ENCODE peak calls at places on chromosomes 4 and X, in seven cellular contexts. V, N, B, G, P, A and Z are unnamed samples.

GRCh38 chr4:145814246-145814645 is 124.4 kb downstream of the ZNF827 start:
- DNase-seq in V (no peak), A (no peak), B (no peak), N (no peak), G (no peak), P (no peak), Z (no peak)

GRCh38 chr4:128573781-128574508 is 235.6 kb upstream of the JADE1 start:
- DNase-seq in N (no peak), G (no peak), B (no peak), P (peak), A (no peak), V (no peak), Z (no peak)

GRCh38 chr4:52982246-52982950 is 120.3 kb downstream of the RASL11B start:
- DNase-seq in B (no peak), V (no peak), G (peak), N (no peak), A (no peak), P (peak), Z (no peak)

GRCh38 chr4:71006203-71006907 is 12.9 kb downstream of the DCK start:
- DNase-seq in N (no peak), P (no peak), B (no peak), A (no peak), G (peak), V (no peak), Z (no peak)

GRCh38 chr4:54802336-54802735 is 144.6 kb downstream of the KIT start:
- DNase-seq in B (no peak), A (no peak), P (no peak), V (no peak), N (no peak), G (no peak), Z (no peak)

GRCh38 chr4:172892300-172892699 is 276.3 kb upstream of the GALNT7 start:
- DNase-seq in A (no peak), P (peak), B (no peak), N (no peak), V (peak), G (no peak), Z (no peak)

GRCh38 chrX:150362599-150363481 is at the start of gene MAMLD1:
- DNase-seq in P (peak), B (peak), V (no peak), N (peak), A (peak), G (no peak), Z (no peak)

GRCh38 chr4:112861378-112862317 is 187.8 kb upstream of the ANK2 start:
- DNase-seq in A (no peak), B (no peak), P (no peak), V (no peak), G (no peak), N (no peak), Z (no peak)

GRCh38 chr4:7894677-7895181 is 44.9 kb downstream of the AFAP1 start:
- DNase-seq in V (no peak), B (no peak), N (no peak), P (no peak), A (no peak), G (no peak), Z (no peak)

GRCh38 chr4:96139251-96139929 is 299.5 kb downstream of the PDHA2 start:
- DNase-seq in A (no peak), B (no peak), V (no peak), N (no peak), P (no peak), G (no peak), Z (no peak)

GRCh38 chr4:141347738-141348524 is 127.2 kb downstream of the ZNF330 start:
- DNase-seq in N (no peak), V (peak), A (no peak), G (no peak), B (no peak), P (peak), Z (no peak)

GRCh38 chr4:6085028-6085942 is 67.1 kb upstream of the C4orf50 start:
- DNase-seq in B (no peak), P (no peak), G (no peak), V (no peak), N (no peak), A (no peak), Z (no peak)

GRCh38 chr4:6088950-6089349 is 70.7 kb upstream of the C4orf50 start:
- DNase-seq in N (no peak), G (no peak), B (no peak), V (no peak), A (no peak), P (no peak), Z (no peak)

GRCh38 chr4:6090936-6091335 is 72.7 kb upstream of the C4orf50 start:
- DNase-seq in V (no peak), N (no peak), B (no peak), G (no peak), P (no peak), A (no peak), Z (no peak)

GRCh38 chr4:6085943-6086628 is 67.9 kb upstream of the C4orf50 start:
- DNase-seq in N (no peak), V (no peak), G (no peak), P (no peak), B (no peak), A (no peak), Z (no peak)

GRCh38 chr4:6087669-6088068 is 69.4 kb upstream of the C4orf50 start:
- DNase-seq in V (no peak), B (no peak), A (no peak), P (peak), G (no peak), N (no peak), Z (no peak)
- TF ChIP-seq CTCF in V (no peak), B (no peak), A (peak), P (peak), G (no peak), N (no peak), Z (no peak)

GRCh38 chr4:36183232-36183631 is 61.1 kb downstream of the ARAP2 start:
- DNase-seq in B (no peak), A (no peak), N (no peak), G (peak), P (no peak), V (no peak), Z (no peak)

GRCh38 chr4:36189511-36190226 is 54.6 kb downstream of the ARAP2 start:
- DNase-seq in V (peak), G (peak), P (no peak), B (no peak), A (no peak), N (no peak), Z (no peak)

GRCh38 chr4:36192922-36193321 is 51.4 kb downstream of the ARAP2 start:
- DNase-seq in N (no peak), V (no peak), P (no peak), A (no peak), G (no peak), B (no peak), Z (no peak)

GRCh38 chr4:36183665-36184393 is 60.5 kb downstream of the ARAP2 start:
- DNase-seq in A (no peak), G (no peak), N (no peak), V (no peak), B (no peak), P (no peak), Z (no peak)

GRCh38 chr4:36187723-36188333 is 56.5 kb downstream of the ARAP2 start:
- DNase-seq in G (peak), B (no peak), A (no peak), P (peak), V (peak), N (no peak), Z (no peak)
- TF ChIP-seq CTCF in G (no peak), B (no peak), A (peak), P (peak), V (peak), N (peak), Z (no peak)

GRCh38 chr4:78059524-78059889 is 2.4 kb downstream of the FRAS1 start:
- DNase-seq in V (peak), A (peak), N (no peak), G (peak), B (peak), P (peak), Z (no peak)

GRCh38 chr4:78057600-78058560 is 757 bp downstream of the FRAS1 start:
- DNase-seq in P (peak), G (peak), N (peak), B (peak), V (peak), A (peak), Z (peak)

GRCh38 chr4:78058591-78059523 is 1.7 kb downstream of the FRAS1 start:
- DNase-seq in P (no peak), N (peak), B (peak), V (no peak), G (peak), A (peak), Z (no peak)

GRCh38 chr4:78057135-78057599 is at the start of gene FRAS1:
- DNase-seq in V (no peak), G (peak), B (peak), P (no peak), A (peak), N (no peak), Z (no peak)

DNA sequence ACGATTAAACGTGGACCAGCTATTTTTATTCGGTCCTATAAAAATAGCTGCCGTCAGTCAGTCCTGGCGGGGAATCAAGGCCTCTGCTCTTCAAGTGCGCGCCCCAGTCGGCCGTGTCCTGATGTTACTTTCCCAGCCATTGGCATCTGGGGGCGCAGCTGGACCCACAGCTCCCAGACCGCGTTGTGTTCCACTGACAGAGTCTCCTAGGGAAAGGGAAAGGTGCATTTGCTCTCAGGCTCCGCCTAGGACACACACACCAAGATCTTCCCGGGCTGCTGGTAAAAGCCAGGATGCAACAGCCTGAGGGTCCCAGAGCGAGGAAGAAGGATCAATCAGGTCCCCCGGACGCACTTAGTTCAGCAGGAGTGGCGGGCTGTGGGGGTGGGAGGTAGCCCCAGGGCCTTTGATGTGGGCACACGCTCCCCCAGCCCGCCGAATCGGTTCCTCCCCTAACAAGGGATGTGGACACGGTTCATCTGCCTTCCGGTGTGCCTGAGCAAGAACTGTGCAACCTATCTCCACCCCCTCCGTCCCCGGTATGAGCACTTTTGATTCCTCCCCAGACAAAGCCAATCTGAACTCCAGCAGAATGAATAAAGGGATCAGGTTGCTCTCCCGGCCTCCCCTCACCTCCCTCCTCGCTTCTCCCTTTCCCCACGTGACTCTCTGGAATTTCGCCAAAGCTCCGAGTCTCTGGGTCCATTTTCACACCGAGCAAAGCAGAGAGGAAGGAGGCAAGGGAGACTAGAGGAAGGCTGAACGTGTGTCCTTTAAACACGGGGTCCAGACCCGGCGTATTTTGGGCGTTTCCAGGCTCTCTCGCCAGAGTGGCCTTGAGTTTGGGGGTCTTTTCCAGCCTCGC is 626 bp upstream of the FRAS1 start:
- DNase-seq in A (peak), P (peak), B (peak), G (peak), V (no peak), N (peak), Z (peak)
- TF ChIP-seq CTCF in A (no peak), P (no peak), B (no peak), G (no peak), V (no peak), N (no peak), Z (no peak)

GRCh38 chr4:84965558-84966381 is 720 bp downstream of the WDFY3 start:
- DNase-seq in A (peak), V (no peak), N (peak), P (peak), G (peak), B (no peak), Z (peak)
- TF ChIP-seq CTCF in A (no peak), V (no peak), N (no peak), P (peak), G (no peak), B (no peak), Z (no peak)

DNA sequence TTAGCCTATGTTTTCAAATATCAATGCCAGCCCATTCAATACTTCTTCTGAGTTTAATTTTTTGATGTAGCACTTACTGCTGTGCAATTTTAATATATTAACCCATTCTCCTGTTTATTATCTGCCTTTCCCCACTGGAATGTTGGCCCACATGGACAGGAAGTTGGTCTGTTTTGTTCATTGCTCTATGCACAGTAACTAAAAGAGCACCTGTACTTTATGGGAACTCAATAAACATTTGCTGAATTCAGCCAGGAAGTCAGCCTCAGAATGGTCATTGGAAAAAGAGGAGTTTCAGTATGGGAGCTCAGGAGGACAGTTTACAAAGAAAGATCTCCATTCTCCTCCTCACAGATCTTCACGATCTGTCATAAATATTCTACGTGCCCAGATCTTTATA is 510.5 kb upstream of the AGA start:
- DNase-seq in P (no peak), N (no peak), G (no peak), B (no peak), V (no peak), A (no peak), Z (no peak)
- TF ChIP-seq CTCF in P (no peak), N (no peak), G (no peak), B (no peak), V (no peak), A (no peak), Z (no peak)